ENCODE peak calls at places on chromosomes 11 and 22, in four cellular contexts. One of them, this sample, is unnamed.

GRCh38 chr22:50678651-50679521 is 6.3 kb downstream of the SHANK3 start:
- DNase-seq in left colon: peak
- DNase-seq in fibroblast of the conjunctiva: no peak
- DNase-seq in NCI-H82: no peak
- DNase-seq in this sample: no peak

GRCh38 chr22:30253205-30253852 is 6.8 kb upstream of the LIF start:
- DNase-seq in NCI-H82: peak
- DNase-seq in left colon: peak
- DNase-seq in fibroblast of the conjunctiva: no peak
- DNase-seq in this sample: no peak

GRCh38 chr11:76074178-76075112 is 131.9 kb downstream of the WNT11 start:
- DNase-seq in NCI-H82: no peak
- DNase-seq in fibroblast of the conjunctiva: peak
- DNase-seq in left colon: no peak
- DNase-seq in this sample: no peak

GRCh38 chr11:269146-269890 is 8.9 kb upstream of the NLRP6 start:
- DNase-seq in left colon: no peak
- DNase-seq in fibroblast of the conjunctiva: no peak
- DNase-seq in NCI-H82: no peak
- DNase-seq in this sample: no peak

GRCh38 chr22:33519140-33519973 is 400.9 kb downstream of the LARGE1 start:
- DNase-seq in fibroblast of the conjunctiva: peak
- DNase-seq in left colon: no peak
- DNase-seq in NCI-H82: peak
- DNase-seq in this sample: no peak

GRCh38 chr22:20571531-20572007 is 64.2 kb downstream of the MED15 start:
- DNase-seq in NCI-H82: peak
- DNase-seq in fibroblast of the conjunctiva: no peak
- DNase-seq in left colon: peak
- DNase-seq in this sample: no peak

GRCh38 chr11:94036096-94036495 is 14.9 kb downstream of the HEPHL1 start:
- DNase-seq in left colon: no peak
- DNase-seq in fibroblast of the conjunctiva: no peak
- DNase-seq in NCI-H82: no peak
- DNase-seq in this sample: no peak

GRCh38 chr11:77236901-77237300 is 64.6 kb downstream of the GDPD4 start:
- DNase-seq in NCI-H82: no peak
- DNase-seq in left colon: no peak
- DNase-seq in fibroblast of the conjunctiva: no peak
- DNase-seq in this sample: no peak

GRCh38 chr22:22462813-22463567 is 45.6 kb downstream of the ZNF280B start:
- DNase-seq in NCI-H82: peak
- DNase-seq in left colon: no peak
- DNase-seq in fibroblast of the conjunctiva: no peak
- DNase-seq in this sample: no peak

GRCh38 chr22:46579751-46580449 is 40.3 kb upstream of the GRAMD4 start:
- DNase-seq in NCI-H82: no peak
- DNase-seq in fibroblast of the conjunctiva: no peak
- DNase-seq in left colon: no peak
- DNase-seq in this sample: no peak

GRCh38 chr11:43327987-43328386 is 16.2 kb downstream of the API5 start:
- DNase-seq in NCI-H82: no peak
- DNase-seq in left colon: no peak
- DNase-seq in fibroblast of the conjunctiva: peak
- DNase-seq in this sample: no peak

GRCh38 chr11:35583843-35584242 is 34.4 kb upstream of the FJX1 start:
- DNase-seq in fibroblast of the conjunctiva: no peak
- DNase-seq in NCI-H82: no peak
- DNase-seq in left colon: no peak
- DNase-seq in this sample: no peak

GRCh38 chr11:95835351-95835750 is 45.1 kb downstream of the CEP57 start:
- DNase-seq in left colon: no peak
- DNase-seq in NCI-H82: no peak
- DNase-seq in fibroblast of the conjunctiva: no peak
- DNase-seq in this sample: no peak

GRCh38 chr22:36015806-36016519 is 12.7 kb downstream of the RBFOX2 start:
- DNase-seq in left colon: no peak
- DNase-seq in fibroblast of the conjunctiva: no peak
- DNase-seq in NCI-H82: no peak
- DNase-seq in this sample: no peak

GRCh38 chr11:6705905-6706535 is 22.9 kb upstream of the MRPL17 start:
- DNase-seq in left colon: no peak
- DNase-seq in fibroblast of the conjunctiva: peak
- DNase-seq in NCI-H82: peak
- DNase-seq in this sample: no peak

GRCh38 chr22:46072030-46072881 is 78.1 kb upstream of the PPARA start:
- DNase-seq in left colon: peak
- DNase-seq in fibroblast of the conjunctiva: no peak
- DNase-seq in NCI-H82: no peak
- DNase-seq in this sample: no peak

This sample was measured in NCI-H187 treated with DMSO at 0.1 percent for 48 hours.